ENCODE peak calls at places on chromosome 15, in ten cellular contexts. J is HepG2; C is hepatocyte; Q is GM13976; M is CD4-positive, alpha-beta T cell; R is cardiac muscle cell; D is dorsolateral prefrontal cortex; H is AG04449; I is choroid plexus epithelial cell; Y is uterus. V is an unnamed sample.

GRCh38 chr15:35173444-35174118 is 88.5 kb upstream of the NANOGP8 start:
- DNase-seq in J (peak), C (no peak), Q (no peak), M (no peak), R (peak), D (no peak), H (no peak), I (peak), Y (no peak), V (no peak)

GRCh38 chr15:61393949-61394348 is 164.8 kb upstream of the RORA start:
- DNase-seq in J (no peak), C (no peak), Q (peak), M (no peak), R (no peak), D (no peak), H (no peak), I (peak), Y (no peak), V (no peak)

GRCh38 chr15:85755471-85755870 is 39.3 kb downstream of the KLHL25 start:
- DNase-seq in J (no peak), C (no peak), Q (no peak), M (no peak), R (no peak), D (peak), H (no peak), I (no peak), Y (peak), V (no peak)

GRCh38 chr15:63752075-63752684 is 81.6 kb downstream of the HERC1 start:
- DNase-seq in J (peak), C (peak), Q (peak), M (peak), R (peak), D (no peak), H (peak), I (peak), Y (peak), V (no peak)

GRCh38 chr15:35690698-35691116 is 144.7 kb upstream of the DPH6 start:
- DNase-seq in J (no peak), C (peak), Q (no peak), M (no peak), R (peak), D (no peak), H (no peak), I (peak), Y (peak), V (no peak)

GRCh38 chr15:62389887-62390792 is 225.1 kb upstream of the C2CD4B start:
- DNase-seq in J (peak), C (peak), Q (peak), M (peak), R (peak), D (peak), H (no peak), I (peak), Y (peak), V (peak)

GRCh38 chr15:67329984-67330733 is 75.6 kb downstream of the IQCH start:
- DNase-seq in J (no peak), C (no peak), Q (no peak), M (no peak), R (peak), D (no peak), H (no peak), I (peak), Y (no peak), V (no peak)

GRCh38 chr15:92083190-92083589 is 229.7 kb downstream of the SLCO3A1 start:
- DNase-seq in J (no peak), C (no peak), Q (no peak), M (no peak), R (no peak), D (no peak), H (no peak), I (no peak), Y (no peak), V (no peak)

GRCh38 chr15:42401544-42402478 is 42.5 kb downstream of the CAPN3 start:
- DNase-seq in J (no peak), C (no peak), Q (peak), M (no peak), R (no peak), D (no peak), H (no peak), I (no peak), Y (no peak), V (no peak)

GRCh38 chr15:63601026-63601726 is 4.0 kb downstream of the FBXL22 start:
- DNase-seq in J (no peak), C (peak), Q (peak), M (peak), R (peak), D (no peak), H (no peak), I (peak), Y (no peak), V (no peak)

GRCh38 chr15:66092053-66092976 is 161.2 kb downstream of the MEGF11 start:
- DNase-seq in J (no peak), C (no peak), Q (no peak), M (no peak), R (peak), D (no peak), H (no peak), I (no peak), Y (no peak), V (no peak)

DNA sequence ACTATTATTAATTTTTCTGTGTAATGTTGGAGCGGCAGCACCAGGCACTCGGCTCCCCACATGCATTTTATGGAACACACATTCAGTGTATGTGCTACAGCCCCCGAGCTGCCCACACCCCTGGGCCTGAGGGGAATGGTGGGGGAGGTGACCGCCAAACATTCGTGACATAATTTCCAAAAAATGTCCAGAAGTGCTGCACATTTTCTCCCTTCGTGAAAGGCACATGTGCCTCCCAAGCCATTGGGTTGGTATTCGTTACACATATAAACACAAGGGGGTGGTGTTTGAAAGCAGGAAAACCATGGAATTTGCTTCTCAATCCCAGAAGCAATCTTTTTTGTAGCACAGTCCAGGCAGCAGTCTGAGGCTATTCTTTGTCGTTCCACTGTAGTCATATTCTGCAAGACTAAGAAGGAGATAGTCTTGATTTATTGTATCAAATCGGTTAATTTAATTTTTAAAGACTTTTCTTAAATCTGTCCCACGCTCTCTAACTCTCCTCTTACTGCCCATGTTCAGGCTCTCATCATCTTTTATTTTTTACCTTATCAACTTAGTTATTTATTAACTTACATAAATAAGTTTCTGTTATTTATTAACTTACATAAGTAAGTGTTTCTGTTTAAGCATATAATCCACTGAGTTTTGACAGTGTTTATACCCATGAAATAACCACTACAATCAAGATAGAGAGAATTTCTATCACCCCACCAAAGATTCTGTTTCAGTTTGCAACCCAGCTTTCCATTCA is 39.2 kb upstream of the POLR2M start:
- DNase-seq in J (peak), C (peak), Q (no peak), M (no peak), R (peak), D (no peak), H (peak), I (peak), Y (peak), V (no peak)
- TF ChIP-seq CTCF in J (peak), C (peak), Q (no peak), M (no peak), R (peak), D (peak), H (peak), I (peak), Y (peak), V (peak)

GRCh38 chr15:88479169-88479568 is 11.7 kb downstream of the MRPS11 start:
- DNase-seq in J (no peak), C (no peak), Q (no peak), M (no peak), R (no peak), D (no peak), H (no peak), I (no peak), Y (no peak), V (no peak)
- TF ChIP-seq CTCF in J (no peak), C (no peak), Q (no peak), M (no peak), R (no peak), D (no peak), H (peak), I (peak), Y (no peak), V (no peak)

DNA sequence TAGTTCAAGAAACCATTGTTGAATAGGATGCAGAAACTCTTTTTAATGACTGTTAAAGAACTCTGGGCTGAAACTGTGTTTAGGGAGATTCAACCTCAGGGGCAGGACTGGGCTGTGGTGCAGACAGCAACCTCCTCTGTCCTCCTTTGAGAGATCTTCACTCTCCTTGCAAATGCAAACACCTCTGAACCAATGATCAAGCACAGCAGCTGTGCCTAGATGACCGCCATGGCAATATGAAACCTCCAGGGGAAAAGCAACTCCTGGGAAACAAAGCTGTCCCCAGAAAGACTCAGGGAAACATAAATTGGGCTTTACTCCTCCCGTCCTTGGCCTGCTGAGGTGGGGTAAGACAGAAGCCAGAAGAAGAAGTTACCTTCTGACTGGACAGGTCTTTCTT is 52.6 kb downstream of the TBC1D2B start:
- DNase-seq in J (no peak), C (no peak), Q (no peak), M (no peak), R (no peak), D (no peak), H (no peak), I (no peak), Y (no peak), V (no peak)
- TF ChIP-seq CTCF in J (no peak), C (no peak), Q (no peak), M (no peak), R (no peak), D (no peak), H (no peak), I (no peak), Y (no peak), V (no peak)

GRCh38 chr15:81293728-81294500 is 30.0 kb downstream of the STARD5 start:
- DNase-seq in J (no peak), C (no peak), Q (peak), M (peak), R (no peak), D (no peak), H (no peak), I (no peak), Y (no peak), V (no peak)
- TF ChIP-seq CTCF in J (no peak), C (no peak), Q (no peak), M (no peak), R (no peak), D (no peak), H (no peak), I (no peak), Y (no peak), V (peak)

GRCh38 chr15:29400701-29401100 is 131.1 kb upstream of the NSMCE3 start:
- DNase-seq in J (no peak), C (no peak), Q (no peak), M (no peak), R (no peak), D (no peak), H (no peak), I (no peak), Y (no peak), V (no peak)

GRCh38 chr15:29398907-29399306 is 129.3 kb upstream of the NSMCE3 start:
- DNase-seq in J (no peak), C (no peak), Q (no peak), M (no peak), R (no peak), D (no peak), H (no peak), I (no peak), Y (no peak), V (no peak)

GRCh38 chr15:29401644-29402043 is 132.0 kb upstream of the NSMCE3 start:
- DNase-seq in J (no peak), C (no peak), Q (no peak), M (no peak), R (no peak), D (no peak), H (no peak), I (no peak), Y (no peak), V (no peak)

GRCh38 chr15:29405564-29405963 is 135.9 kb upstream of the NSMCE3 start:
- DNase-seq in J (no peak), C (no peak), Q (no peak), M (no peak), R (no peak), D (no peak), H (no peak), I (no peak), Y (no peak), V (no peak)

GRCh38 chr15:29403778-29404177 is 134.2 kb upstream of the NSMCE3 start:
- DNase-seq in J (peak), C (no peak), Q (no peak), M (no peak), R (no peak), D (no peak), H (no peak), I (no peak), Y (no peak), V (no peak)
- TF ChIP-seq CTCF in J (peak), C (peak), Q (no peak), M (no peak), R (no peak), D (no peak), H (no peak), I (no peak), Y (no peak), V (no peak)

DNA sequence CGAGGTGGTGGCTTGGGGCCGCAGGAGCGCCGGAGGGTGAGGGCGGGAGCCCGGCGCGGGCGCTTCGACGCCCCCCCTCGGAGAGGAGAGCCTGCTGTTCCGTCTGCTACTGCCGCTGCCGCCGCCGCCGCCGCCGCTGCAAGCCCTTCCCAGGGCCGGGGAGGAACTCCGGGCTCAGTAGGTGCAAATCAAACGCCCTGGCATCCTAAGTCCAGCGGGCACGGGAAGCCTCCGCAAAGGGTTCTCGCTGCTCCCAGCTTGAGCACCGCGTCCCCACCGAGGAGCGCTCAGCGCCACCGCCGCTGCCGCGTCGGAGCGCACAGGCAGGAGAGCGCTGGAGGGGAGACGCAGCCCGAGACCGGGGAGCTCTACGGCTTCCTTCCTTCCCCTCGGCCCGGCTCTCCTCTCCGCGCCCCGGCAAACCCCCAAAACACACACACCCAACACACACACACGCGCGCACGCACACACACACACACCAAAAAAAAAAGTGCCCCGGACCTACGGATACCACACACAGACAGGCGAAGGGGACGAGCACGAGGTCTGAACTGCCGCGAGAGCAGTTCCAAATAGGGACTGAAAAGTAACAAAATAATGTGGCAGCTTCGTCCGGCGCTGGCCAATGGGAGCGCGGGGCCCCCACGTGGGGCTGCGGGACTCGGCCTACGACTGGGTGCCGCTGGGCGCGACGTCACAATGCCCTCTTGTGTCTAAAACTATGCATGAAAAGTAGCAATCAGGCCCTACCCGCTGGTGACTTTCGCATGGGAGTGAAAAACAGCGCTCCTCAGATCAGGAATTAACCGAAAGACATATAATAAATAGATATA is at the start of gene TLE3:
- DNase-seq in J (peak), C (peak), Q (peak), M (peak), R (peak), D (peak), H (peak), I (peak), Y (peak), V (peak)
- TF ChIP-seq CTCF in J (peak), C (peak), Q (peak), M (peak), R (peak), D (peak), H (peak), I (peak), Y (no peak), V (peak)